ENCODE peak calls at places on chromosomes 5 and 9, in seven cellular contexts. Z is breast epithelium, D is PC-9, B is IMR-90, E is aorta, N is BJ, G is Caco-2. U is an unnamed sample.

GRCh38 chr9:4126184-4126865 is 173.5 kb downstream of the GLIS3 start:
- DNase-seq in Z (no peak), D (no peak), B (peak; percentile 80), E (no peak), N (peak; percentile 59), G (no peak), U (no peak)

GRCh38 chr5:151092750-151093149 is 11.9 kb upstream of the TNIP1 start:
- DNase-seq in Z (no peak), D (peak; percentile 50), B (peak; percentile 86), E (no peak), N (no peak), G (no peak), U (no peak)

GRCh38 chr9:111928342-111928720 is 31.7 kb downstream of the UGCG start:
- DNase-seq in Z (no peak), D (no peak), B (peak; percentile 61), E (no peak), N (no peak), G (no peak), U (no peak)

GRCh38 chr9:20592673-20593072 is 29.6 kb downstream of the MLLT3 start:
- DNase-seq in Z (no peak), D (no peak), B (peak; percentile 52), E (no peak), N (no peak), G (no peak), U (no peak)

GRCh38 chr5:160211352-160211751 is 18.0 kb upstream of the FABP6 start:
- DNase-seq in Z (no peak), D (no peak), B (no peak), E (no peak), N (no peak), G (no peak), U (no peak)

GRCh38 chr5:141534492-141535213 is 45.8 kb downstream of the PCDHGC5 start:
- DNase-seq in Z (no peak), D (no peak), B (no peak), E (no peak), N (no peak), G (no peak), U (no peak)

GRCh38 chr5:85441138-85441537 is 1056.5 kb upstream of the EDIL3 start:
- DNase-seq in Z (no peak), D (no peak), B (no peak), E (no peak), N (no peak), G (no peak), U (no peak)

GRCh38 chr5:116557669-116558271 is 16.9 kb downstream of the SEMA6A start:
- DNase-seq in Z (no peak), D (no peak), B (peak; percentile 8), E (no peak), N (no peak), G (peak; percentile 43), U (no peak)

GRCh38 chr5:160802567-160802966 is 49.4 kb downstream of the ATP10B start:
- DNase-seq in Z (no peak), D (no peak), B (no peak), E (no peak), N (no peak), G (peak; percentile 44), U (no peak)

GRCh38 chr5:98963019-98963418 is 34.2 kb upstream of the CHD1 start:
- DNase-seq in Z (no peak), D (no peak), B (no peak), E (no peak), N (no peak), G (peak; percentile 4), U (peak; percentile 13)

GRCh38 chr5:18745988-18746615 is 1111.8 kb downstream of the TAF11L14 start:
- DNase-seq in Z (no peak), D (peak; percentile 63), B (no peak), E (no peak), N (no peak), G (no peak), U (no peak)

GRCh38 chr5:173745123-173745522 is 128.7 kb upstream of the BOD1 start:
- DNase-seq in Z (no peak), D (peak; percentile 41), B (no peak), E (no peak), N (no peak), G (no peak), U (no peak)

GRCh38 chr5:6686916-6687409 is 26.3 kb upstream of the TENT4A start:
- DNase-seq in Z (no peak), D (no peak), B (peak; percentile 60), E (no peak), N (no peak), G (peak; percentile 57), U (peak; percentile 73)

GRCh38 chr5:34686762-34687268 is 30.7 kb downstream of the RAI14 start:
- DNase-seq in Z (no peak), D (peak; percentile 90), B (peak; percentile 99), E (peak; percentile 83), N (no peak), G (peak; percentile 85), U (no peak)

GRCh38 chr9:108549184-108549583 is 306.6 kb downstream of the ACTL7B start:
- DNase-seq in Z (no peak), D (peak; percentile 67), B (peak; percentile 23), E (no peak), N (no peak), G (no peak), U (no peak)

GRCh38 chr5:57438162-57438561 is 44.4 kb downstream of the ACTBL2 start:
- DNase-seq in Z (no peak), D (no peak), B (peak; percentile 87), E (no peak), N (no peak), G (no peak), U (no peak)

GRCh38 chr9:126376311-126376902 is 49.8 kb downstream of the MVB12B start:
- DNase-seq in Z (no peak), D (no peak), B (no peak), E (no peak), N (no peak), G (no peak), U (peak; percentile 65)

GRCh38 chr5:10452768-10453331 is 11.2 kb downstream of the ROPN1L start:
- DNase-seq in Z (no peak), D (peak; percentile 62), B (peak; percentile 95), E (no peak), N (peak; percentile 67), G (peak; percentile 69), U (peak; percentile 83)

GRCh38 chr5:78512440-78512839 is 136.1 kb downstream of the LHFPL2 start:
- DNase-seq in Z (no peak), D (no peak), B (no peak), E (no peak), N (no peak), G (no peak), U (no peak)

GRCh38 chr5:78511116-78511906 is 137.3 kb downstream of the LHFPL2 start:
- DNase-seq in Z (no peak), D (no peak), B (no peak), E (peak; percentile 67), N (no peak), G (no peak), U (no peak)

GRCh38 chr5:78508231-78508765 is 140.3 kb downstream of the LHFPL2 start:
- DNase-seq in Z (no peak), D (peak; percentile 31), B (peak; percentile 78), E (no peak), N (no peak), G (peak; percentile 72), U (no peak)

GRCh38 chr5:78509145-78509865 is 139.3 kb downstream of the LHFPL2 start:
- DNase-seq in Z (no peak), D (no peak), B (no peak), E (no peak), N (no peak), G (no peak), U (no peak)

DNA sequence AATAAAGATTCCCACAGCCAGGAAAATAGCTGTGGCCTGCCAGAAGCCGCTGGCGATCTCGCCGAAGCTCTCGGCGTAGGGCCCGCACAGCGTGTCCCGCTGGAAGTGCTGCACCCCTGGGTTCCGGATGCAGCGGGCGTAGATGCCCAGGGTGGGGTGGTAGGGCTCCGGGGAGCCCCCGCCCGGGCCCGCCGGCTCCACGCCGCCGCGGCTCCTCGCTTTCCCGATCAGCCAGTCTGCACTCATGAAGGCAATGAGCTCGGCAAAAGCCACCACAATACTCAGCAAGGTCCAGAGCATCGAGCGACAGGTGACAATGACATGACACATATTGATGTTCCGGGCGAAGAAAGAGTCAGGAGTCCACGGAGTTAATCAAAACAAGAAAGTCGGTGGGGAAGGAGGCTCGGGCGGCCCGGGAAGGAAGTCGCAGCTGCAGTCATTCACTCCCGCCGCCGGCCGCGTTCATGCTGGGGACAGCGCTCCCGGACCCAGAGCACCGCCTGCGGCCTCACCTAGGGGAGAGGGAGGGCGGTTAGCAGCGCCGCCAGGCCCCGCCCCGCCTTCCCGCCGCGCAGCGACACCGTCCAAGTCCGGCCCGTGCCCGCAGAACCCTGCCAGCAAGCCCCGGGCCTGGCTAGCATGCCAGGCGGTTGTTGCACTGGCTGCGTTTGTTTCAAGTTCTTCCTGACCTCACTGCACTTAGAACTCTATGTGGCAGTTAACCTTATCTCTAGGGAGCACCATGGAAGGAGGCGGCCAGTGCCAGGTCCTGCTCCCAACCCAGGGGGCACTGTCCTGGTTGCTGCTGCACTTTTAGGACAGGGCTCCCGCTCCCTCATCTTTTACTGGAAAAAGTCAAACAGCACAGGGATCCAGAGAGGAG is 138.4 kb downstream of the LHFPL2 start:
- DNase-seq in Z (peak; percentile 67), D (peak; percentile 70), B (no peak), E (peak; percentile 88), N (no peak), G (no peak), U (peak; percentile 90)
- H3K4me3 ChIP-seq in Z (peak overlapping the region; percentile 53), D (peak overlapping the region; percentile 45), B (peak overlapping the region; percentile 9), E (peak overlapping the region; percentile 5), N (peak overlapping the region; percentile 23), G (no peak overlapping the region), U (peak overlapping the region; percentile 35)

DNA sequence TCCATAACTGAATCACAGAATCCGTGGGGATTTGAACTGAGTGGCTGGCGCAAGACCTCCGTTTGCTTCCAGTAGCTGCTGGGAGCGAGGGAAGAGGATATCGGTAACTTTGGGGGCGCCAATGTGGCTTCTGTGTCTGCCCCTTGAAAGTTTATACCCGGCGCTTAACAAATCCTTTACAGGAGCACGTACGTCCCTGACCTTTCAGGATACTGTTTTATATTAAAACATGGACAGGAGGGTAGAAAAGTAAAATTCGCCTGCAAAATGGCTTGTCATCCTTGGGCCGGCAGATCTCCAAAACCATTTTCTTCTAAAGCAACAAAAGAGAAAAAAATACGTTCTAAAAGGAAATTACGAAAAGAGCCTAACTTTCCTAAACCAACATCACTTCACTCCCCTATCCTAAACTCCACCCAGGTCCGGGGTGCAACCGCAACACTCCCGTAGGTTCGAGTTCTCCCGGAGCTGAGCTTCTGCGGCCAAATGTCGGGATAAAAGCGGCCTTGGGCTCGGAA is 656 bp upstream of the DMRT3 start:
- DNase-seq in Z (no peak), D (no peak), B (no peak), E (no peak), N (no peak), G (no peak), U (peak; percentile 24)
- H3K27me3 ChIP-seq in Z (peaks cover 10% of the 10 kb centered on the region), D (peaks cover 10% of the 10 kb centered on the region), B (peaks cover 86% of the 10 kb centered on the region), E (no peaks in the 10 kb centered on the region), N (peaks cover 44% of the 10 kb centered on the region), G (no peaks in the 10 kb centered on the region), U (peaks cover 98% of the 10 kb centered on the region)

DNA sequence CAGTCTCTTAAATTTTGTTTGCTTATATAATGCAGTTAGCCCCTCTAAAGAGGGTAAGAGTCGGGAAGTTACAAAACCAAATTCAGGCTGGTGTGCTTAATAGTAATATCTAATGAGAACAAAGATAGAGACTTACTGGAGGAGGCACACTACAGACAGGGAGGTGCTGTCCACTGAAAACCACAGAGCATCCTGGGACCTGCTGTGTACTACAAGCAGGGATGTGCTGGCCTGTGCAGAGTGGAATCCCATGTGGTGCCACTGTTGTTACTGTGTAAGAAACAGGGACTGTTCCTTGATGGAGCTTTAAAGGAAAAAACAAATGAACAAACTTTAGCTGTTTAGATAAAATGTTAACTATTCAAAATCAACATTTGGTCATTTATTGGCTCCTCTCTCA is 42.4 kb downstream of the RNF38 start:
- DNase-seq in Z (no peak), D (no peak), B (no peak), E (no peak), N (no peak), G (no peak), U (no peak)
- H3K36me3 ChIP-seq in Z (no peaks in the 10 kb centered on the region), D (no peaks in the 10 kb centered on the region), B (peaks cover 8% of the 10 kb centered on the region), E (peaks cover 1% of the 10 kb centered on the region), N (peaks cover 1% of the 10 kb centered on the region), G (no peaks in the 10 kb centered on the region), U (peaks cover 5% of the 10 kb centered on the region)

GRCh38 chr5:78783434-78784130 is 135.0 kb upstream of the LHFPL2 start:
- DNase-seq in Z (no peak), D (no peak), B (no peak), E (no peak), N (no peak), G (no peak), U (no peak)
- H3K4me3 ChIP-seq in Z (no peak overlapping the region), D (no peak overlapping the region), B (no peak overlapping the region), E (no peak overlapping the region), N (no peak overlapping the region), G (no peak overlapping the region), U (no peak overlapping the region)

U was measured in H7.